ENCODE peak calls at places on chromosomes 6 and 20, in four cellular contexts. H is H9, I is H1, F is trophoblast cell. U is an unnamed sample.
A peak's percentile ranks its signal among the peaks of the same experiment; 100 is the strongest.

GRCh38 chr6:34138191-34138590 is 7.7 kb downstream of the GRM4 start:
- DNase-seq in I (no peak), H (no peak), F (no peak), U (no peak)

GRCh38 chr6:34606477-34607130 is 50.5 kb upstream of the SPDEF start:
- DNase-seq in F (no peak), I (no peak), H (no peak), U (no peak)

GRCh38 chr6:158642097-158642601 is 2.4 kb downstream of the DYNLT1 start:
- DNase-seq in H (no peak), I (no peak), F (peak; percentile 66), U (no peak)

GRCh38 chr6:43951063-43951755 is 176.0 kb downstream of the MRPL14 start:
- DNase-seq in H (peak; percentile 91), F (peak; percentile 53), I (peak; percentile 56), U (peak; percentile 51)

GRCh38 chr6:158817298-158818007 is 1.7 kb downstream of the EZR start:
- DNase-seq in I (no peak), F (peak; percentile 66), H (no peak), U (no peak)

GRCh38 chr20:62675156-62675871 is 33.0 kb downstream of the SLCO4A1 start:
- DNase-seq in F (peak; percentile 58), I (no peak), H (no peak), U (no peak)

GRCh38 chr20:46242390-46242789 is 65.9 kb downstream of the CDH22 start:
- DNase-seq in I (no peak), H (no peak), F (no peak), U (no peak)

GRCh38 chr6:1739680-1740079 is 130.0 kb downstream of the FOXC1 start:
- DNase-seq in F (no peak), I (no peak), H (no peak), U (no peak)

GRCh38 chr6:15987569-15987968 is 141.3 kb upstream of the MYLIP start:
- DNase-seq in F (no peak), I (no peak), H (peak; percentile 38), U (no peak)

GRCh38 chr20:46063652-46064054 is 26.1 kb downstream of the NCOA5 start:
- DNase-seq in F (no peak), H (no peak), I (no peak), U (no peak)

GRCh38 chr20:9025643-9026042 is 43.2 kb upstream of the PLCB4 start:
- DNase-seq in H (no peak), I (no peak), F (no peak), U (no peak)

GRCh38 chr6:108662702-108663101 is 102.0 kb downstream of the FOXO3 start:
- DNase-seq in H (no peak), I (no peak), F (no peak), U (no peak)

GRCh38 chr20:1323830-1324597 is 4.9 kb downstream of the SDCBP2 start:
- DNase-seq in H (no peak), I (no peak), F (no peak), U (no peak)

GRCh38 chr20:1320902-1321653 is 7.9 kb downstream of the SDCBP2 start:
- DNase-seq in I (no peak), F (no peak), H (no peak), U (no peak)

GRCh38 chr20:1323256-1323655 is 5.7 kb downstream of the SDCBP2 start:
- DNase-seq in H (no peak), I (no peak), F (no peak), U (no peak)

GRCh38 chr20:1321654-1321939 is 7.3 kb downstream of the SDCBP2 start:
- DNase-seq in H (no peak), F (no peak), I (no peak), U (no peak)

DNA sequence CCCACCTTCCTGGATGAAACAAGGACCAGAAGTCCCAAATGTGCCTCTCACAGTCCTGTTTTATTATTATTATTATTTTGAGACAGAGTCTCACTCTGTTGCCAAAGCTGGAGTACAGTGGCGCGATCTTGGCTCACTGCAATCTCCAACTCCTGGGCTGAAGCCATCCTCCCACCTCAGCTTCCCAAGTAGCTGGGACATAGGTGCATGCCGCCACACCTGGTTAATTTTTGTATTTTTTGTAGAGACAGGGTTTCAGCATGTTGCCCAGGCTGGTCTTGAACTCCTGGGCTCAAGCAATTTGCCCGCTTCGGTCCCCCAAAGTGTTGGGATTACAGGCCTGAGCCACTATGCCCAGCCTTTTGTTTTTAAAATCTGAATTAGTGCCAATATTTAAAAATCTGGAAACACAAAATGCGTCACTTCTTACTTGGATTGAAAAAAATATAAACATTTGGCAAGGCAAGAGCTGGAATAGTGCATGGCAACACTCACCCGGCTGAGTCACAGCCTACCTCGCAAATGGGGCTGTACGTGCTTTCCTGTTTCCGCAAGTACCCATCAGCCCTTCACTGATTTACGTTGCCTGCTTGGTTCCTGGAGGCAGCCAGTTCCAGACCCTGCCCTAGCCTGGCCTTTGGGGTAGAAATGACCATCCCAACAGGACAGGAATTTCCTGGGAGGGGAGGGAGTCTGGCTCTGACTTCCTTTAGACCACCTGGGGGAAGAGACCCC is 6.3 kb downstream of the SDCBP2 start:
- DNase-seq in F (no peak), I (no peak), H (no peak), U (no peak)
- H2AFZ ChIP-seq in F (no peak overlapping the region), I (peak overlapping the region; percentile 12), H (no peak overlapping the region), U (peak overlapping the region; percentile 63)

DNA sequence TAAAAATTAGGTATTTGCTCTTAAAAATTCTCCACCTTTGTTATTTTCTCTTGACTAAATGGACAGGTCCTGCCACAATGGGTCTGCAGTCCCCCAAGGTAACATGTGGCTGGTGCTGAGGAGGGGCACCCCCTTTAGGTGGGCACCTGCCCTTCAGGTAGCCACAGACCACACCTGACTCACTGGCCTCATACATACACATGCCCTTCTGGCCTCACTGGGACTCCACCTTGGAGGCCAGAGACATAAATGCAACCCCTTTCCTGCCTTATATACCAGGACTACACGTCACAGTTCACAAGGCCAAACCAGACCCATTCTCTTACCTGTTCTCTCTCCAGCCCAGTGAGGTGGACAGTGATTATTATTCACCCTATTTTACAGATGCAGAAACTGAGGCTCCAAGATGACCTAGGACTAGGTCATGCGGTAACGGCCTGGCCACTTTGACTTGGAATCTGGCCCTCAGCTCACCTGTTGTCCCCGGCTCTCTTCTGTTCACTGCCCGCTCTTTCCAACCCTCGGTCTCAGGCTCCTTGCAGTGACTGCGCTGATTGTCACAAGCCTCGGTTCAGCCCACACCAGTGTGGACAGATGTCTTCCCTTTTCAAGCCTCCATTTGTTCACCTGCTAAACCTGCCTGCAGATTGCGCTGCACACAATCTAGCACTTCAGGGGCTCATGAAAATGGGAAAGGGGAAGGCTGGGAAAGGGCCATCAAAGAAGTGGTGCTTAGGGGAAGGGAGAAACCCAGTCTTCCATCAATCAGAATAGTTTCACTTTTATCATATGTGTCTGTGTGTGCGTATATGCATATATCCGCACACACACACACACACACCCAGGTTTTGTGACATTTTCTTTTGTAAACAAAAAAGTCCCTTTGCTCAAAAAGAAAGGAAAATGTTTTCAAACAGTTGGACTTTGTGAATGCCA is 121.7 kb downstream of the BCAS1 start:
- DNase-seq in F (no peak), I (no peak), H (no peak), U (no peak)
- H3K23ac ChIP-seq in F (no peak overlapping the region), I (no peak overlapping the region), H (no peak overlapping the region), U (peak overlapping the region; percentile 13)

GRCh38 chr6:136066005-136066404 is 184.1 kb downstream of the MTFR2 start:
- DNase-seq in F (peak; percentile 38), H (no peak), I (no peak), U (no peak)

GRCh38 chr6:136070815-136071214 is 179.3 kb downstream of the MTFR2 start:
- DNase-seq in I (no peak), F (no peak), H (no peak), U (no peak)

GRCh38 chr6:136063095-136063494 is 187.0 kb downstream of the MTFR2 start:
- DNase-seq in H (no peak), F (no peak), I (no peak), U (no peak)

GRCh38 chr6:136069119-136069518 is 181.0 kb downstream of the MTFR2 start:
- DNase-seq in I (no peak), H (no peak), F (no peak), U (no peak)

DNA sequence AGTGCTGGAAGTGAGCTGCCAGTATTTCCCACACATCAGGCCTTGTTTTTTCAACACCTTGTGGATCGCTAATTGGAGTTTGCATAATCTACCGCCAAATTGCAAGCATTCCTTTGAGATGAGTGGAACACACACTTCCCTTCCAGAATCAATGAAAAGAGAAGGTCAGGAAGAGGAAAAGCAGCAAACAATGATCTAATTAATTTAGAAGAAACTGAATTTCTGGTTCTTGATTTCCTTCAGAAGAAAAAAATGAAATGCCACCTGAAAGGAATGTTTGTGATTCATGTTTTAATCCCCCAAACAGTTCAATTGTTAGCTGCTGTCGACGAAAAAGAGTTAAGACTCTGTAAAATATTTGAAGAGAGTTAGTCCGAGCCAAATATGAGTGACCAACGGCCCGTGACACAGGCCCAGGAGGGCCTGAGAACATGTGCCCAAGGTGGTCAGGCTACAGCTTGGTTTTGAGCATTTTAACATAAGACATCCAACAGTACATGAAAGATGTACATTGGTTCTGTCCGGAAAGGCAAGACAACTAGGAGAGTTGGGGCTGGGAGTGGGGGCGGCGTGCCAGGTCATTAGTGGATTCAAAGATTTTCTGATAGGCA is 182.3 kb downstream of the MTFR2 start:
- DNase-seq in F (peak; percentile 74), I (peak; percentile 17), H (peak; percentile 63), U (peak; percentile 40)
- H3K18ac ChIP-seq in F (no peak overlapping the region), I (no peak overlapping the region), H (peak overlapping the region; percentile 78), U (no peak overlapping the region)

GRCh38 chr20:44072381-44072780 is 114.6 kb downstream of the JPH2 start:
- DNase-seq in F (no peak), H (no peak), I (no peak), U (no peak)
- H2AFZ ChIP-seq in F (no peak overlapping the region), H (no peak overlapping the region), I (no peak overlapping the region), U (no peak overlapping the region)

DNA sequence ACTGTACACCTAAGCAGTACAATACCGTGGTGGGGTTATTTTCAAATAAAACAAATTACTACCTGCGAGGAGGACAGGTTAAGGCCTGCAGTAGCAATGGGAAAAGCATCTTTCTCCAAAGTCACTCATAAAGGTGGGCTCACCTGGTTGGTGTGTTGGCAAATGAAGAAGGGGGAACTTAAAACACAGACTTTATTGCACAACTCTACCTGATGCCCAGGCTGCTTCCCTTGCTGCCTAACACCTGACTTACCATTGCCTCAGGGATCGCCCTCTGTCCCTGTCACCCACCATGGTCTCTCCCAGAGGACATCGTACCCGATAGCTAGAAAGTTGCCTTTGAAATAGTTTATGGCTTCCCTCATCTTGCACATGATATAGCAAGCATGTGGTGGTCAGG is 53.6 kb downstream of the GNAS start:
- DNase-seq in F (no peak), I (no peak), H (no peak), U (no peak)
- H3K23ac ChIP-seq in F (no peak overlapping the region), I (no peak overlapping the region), H (no peak overlapping the region), U (no peak overlapping the region)

DNA sequence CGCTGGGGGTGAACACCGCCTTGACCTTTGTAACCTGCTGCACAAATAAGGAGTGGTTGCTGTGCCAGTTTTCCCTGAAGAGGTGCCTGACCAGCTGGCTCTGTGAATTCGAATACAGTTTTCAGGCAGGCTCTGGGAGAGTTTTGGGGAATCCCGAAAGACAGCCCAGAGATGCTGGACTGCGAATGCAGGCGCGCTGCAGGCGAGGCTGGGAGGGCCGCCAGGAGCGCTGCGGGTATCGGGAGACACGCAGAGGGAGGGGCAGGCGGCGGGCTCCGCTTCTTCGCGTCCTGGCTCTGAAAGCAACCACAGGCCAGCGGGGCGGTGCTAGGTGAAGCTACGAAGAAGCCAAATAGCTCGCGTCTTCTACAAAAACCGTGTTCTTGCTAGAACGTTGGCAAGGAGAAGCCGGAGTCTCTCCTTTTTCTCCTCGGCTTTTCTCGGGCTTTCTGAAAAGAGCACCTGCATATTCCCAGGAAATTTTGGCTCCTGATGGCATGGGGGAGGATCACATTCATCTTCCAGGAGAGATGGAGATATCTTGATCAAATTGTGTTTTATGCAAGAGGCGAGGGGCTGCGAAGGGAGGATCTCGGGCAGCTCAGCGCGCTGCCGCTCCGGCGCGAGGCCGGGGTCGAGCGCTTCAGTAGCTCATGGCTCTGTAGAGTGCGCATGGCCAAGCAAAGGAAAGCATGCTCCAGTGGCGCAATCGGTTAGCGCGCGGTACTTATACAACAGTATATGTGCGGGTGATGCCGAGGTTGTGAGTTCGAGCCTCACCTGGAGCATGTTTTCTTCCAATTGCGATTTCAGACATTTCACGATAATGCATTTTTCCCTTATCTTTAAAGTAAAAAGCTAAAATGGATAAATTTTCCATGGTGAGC is 158.1 kb upstream of the ZNF184 start:
- DNase-seq in H (peak; percentile 90), F (peak; percentile 94), I (peak; percentile 82), U (peak; percentile 74)
- H3K18ac ChIP-seq in H (no peak overlapping the region), F (no peak overlapping the region), I (peak overlapping the region; percentile 51), U (peak overlapping the region; percentile 82)